ENCODE peak calls at places on chromosomes 4 and X, in five cellular contexts. S is pancreas, F is neural crest cell, U is mucosa of descending colon, T is LNCaP clone FGC. E is an unnamed sample.

GRCh38 chr4:120672558-120673147 is 249.9 kb downstream of the PRDM5 start:
- DNase-seq in S (no peak), F (no peak), U (no peak), T (no peak), E (no peak)

GRCh38 chrX:153657161-153657560 is 10.2 kb downstream of the DUSP9 start:
- DNase-seq in S (peak), F (no peak), U (no peak), T (no peak), E (no peak)

GRCh38 chrX:153764786-153765137 is 713 bp downstream of the PLXNB3 start:
- DNase-seq in S (peak), F (no peak), U (peak), T (no peak), E (peak)

GRCh38 chrX:21758488-21758887 is 572 bp upstream of the SMPX start:
- DNase-seq in S (no peak), F (no peak), U (no peak), T (no peak), E (no peak)

GRCh38 chr4:100414016-100414790 is 103.6 kb downstream of the EMCN start:
- DNase-seq in S (no peak), F (no peak), U (no peak), T (no peak), E (no peak)

GRCh38 chr4:70704333-70705145 is 16.2 kb downstream of the UTP3 start:
- DNase-seq in S (peak), F (peak), U (peak), T (peak), E (peak)

GRCh38 chrX:53682885-53683555 is 3.5 kb downstream of the HUWE1 start:
- DNase-seq in S (no peak), F (peak), U (no peak), T (no peak), E (no peak)

GRCh38 chr4:38131371-38132139 is 171.4 kb downstream of the PTTG2 start:
- DNase-seq in S (no peak), F (no peak), U (no peak), T (no peak), E (no peak)

GRCh38 chr4:121339307-121339706 is 41.5 kb downstream of the QRFPR start:
- DNase-seq in S (no peak), F (no peak), U (no peak), T (no peak), E (no peak)

GRCh38 chrX:39905475-39905889 is 192.3 kb downstream of the BCOR start:
- DNase-seq in S (peak), F (no peak), U (no peak), T (no peak), E (no peak)

GRCh38 chrX:100720301-100720700 is 11.6 kb downstream of the SYTL4 start:
- DNase-seq in S (no peak), F (no peak), U (no peak), T (no peak), E (no peak)

GRCh38 chrX:22095306-22095705 is 63.2 kb downstream of the PHEX start:
- DNase-seq in S (no peak), F (no peak), U (no peak), T (no peak), E (no peak)

GRCh38 chr4:8168832-8169598 is 10.4 kb upstream of the ABLIM2 start:
- DNase-seq in S (no peak), F (no peak), U (no peak), T (no peak), E (no peak)

GRCh38 chr4:7976025-7976424 is 36.4 kb upstream of the AFAP1 start:
- DNase-seq in S (peak), F (no peak), U (no peak), T (no peak), E (no peak)

GRCh38 chr4:119044919-119045318 is 90.7 kb upstream of the MYOZ2 start:
- DNase-seq in S (no peak), F (no peak), U (no peak), T (no peak), E (no peak)

GRCh38 chr4:57231781-57232180 is 121.6 kb upstream of the IGFBP7 start:
- DNase-seq in S (no peak), F (no peak), U (no peak), T (no peak), E (no peak)

GRCh38 chr4:126182801-126183200 is 868.0 kb downstream of the FAT4 start:
- DNase-seq in S (no peak), F (no peak), U (no peak), T (no peak), E (no peak)

GRCh38 chrX:133444196-133444595 is 28.9 kb upstream of the GPC4 start:
- DNase-seq in S (no peak), F (no peak), U (no peak), T (no peak), E (no peak)

GRCh38 chr4:159296061-159296460 is 193.2 kb downstream of the RAPGEF2 start:
- DNase-seq in S (no peak), F (no peak), U (no peak), T (no peak), E (no peak)

GRCh38 chrX:1336331-1337143 is at the start of gene IL3RA:
- DNase-seq in S (peak), F (no peak), U (peak), T (no peak), E (no peak)

GRCh38 chr4:184444215-184444952 is 30.0 kb downstream of the IRF2 start:
- DNase-seq in S (no peak), F (no peak), U (no peak), T (no peak), E (no peak)

GRCh38 chr4:183987529-183987946 is 82.4 kb downstream of the STOX2 start:
- DNase-seq in S (no peak), F (peak), U (peak), T (peak), E (peak)

GRCh38 chr4:159382875-159383568 is 280.1 kb downstream of the RAPGEF2 start:
- DNase-seq in S (no peak), F (no peak), U (no peak), T (no peak), E (no peak)

GRCh38 chr4:83255584-83255983 is 29.0 kb downstream of the COQ2 start:
- DNase-seq in S (no peak), F (no peak), U (no peak), T (peak), E (no peak)

GRCh38 chrX:38859602-38860001 is 58.3 kb downstream of the MID1IP1 start:
- DNase-seq in S (no peak), F (no peak), U (no peak), T (no peak), E (no peak)

GRCh38 chr4:77989986-77990385 is 67.1 kb upstream of the FRAS1 start:
- DNase-seq in S (no peak), F (no peak), U (no peak), T (no peak), E (no peak)

GRCh38 chrX:97672608-97673007 is 788.9 kb downstream of the RPA4 start:
- DNase-seq in S (no peak), F (no peak), U (no peak), T (no peak), E (no peak)

GRCh38 chr4:68218044-68218443 is 27.4 kb downstream of the TMPRSS11B start:
- DNase-seq in S (no peak), F (no peak), U (no peak), T (no peak), E (no peak)

GRCh38 chrX:920234-920799 is 289.7 kb downstream of the SHOX start:
- DNase-seq in S (no peak), F (no peak), U (no peak), T (no peak), E (no peak)

GRCh38 chrX:18010251-18010650 is 149.2 kb upstream of the RAI2 start:
- DNase-seq in S (no peak), F (no peak), U (no peak), T (peak), E (no peak)

GRCh38 chr4:126395661-126396060 is 1080.9 kb downstream of the FAT4 start:
- DNase-seq in S (no peak), F (no peak), U (no peak), T (no peak), E (no peak)

GRCh38 chr4:163332526-163333405 is at the start of gene NPY1R:
- DNase-seq in S (peak), F (peak), U (peak), T (peak), E (peak)

GRCh38 chrX:12988797-12989196 is 13.9 kb downstream of the TMSB4X start:
- DNase-seq in S (no peak), F (no peak), U (no peak), T (peak), E (peak)

GRCh38 chr4:140726776-140727500 is 29.2 kb downstream of the TBC1D9 start:
- DNase-seq in S (no peak), F (no peak), U (no peak), T (peak), E (no peak)

GRCh38 chr4:3043272-3044020 is 30.9 kb downstream of the HTT-AS start:
- DNase-seq in S (no peak), F (no peak), U (no peak), T (no peak), E (no peak)

GRCh38 chrX:153772608-153773217 is 8.1 kb upstream of the SRPK3 start:
- DNase-seq in S (peak), F (no peak), U (no peak), T (no peak), E (no peak)

GRCh38 chrX:116239944-116240391 is 69.4 kb downstream of the AGTR2 start:
- DNase-seq in S (no peak), F (no peak), U (no peak), T (peak), E (no peak)

GRCh38 chrX:152025656-152026440 is 51.4 kb upstream of the GABRE start:
- DNase-seq in S (no peak), F (no peak), U (no peak), T (no peak), E (no peak)

E was measured in upper lobe of left lung.